ENCODE peak calls at places on chromosomes 16 and 17, in five cellular contexts. F, W, M, V and B are unnamed samples.

GRCh38 chr16:8859913-8860881 is 8.6 kb downstream of the CARHSP1 start:
- DNase-seq in F (no peak), W (peak), M (peak), V (peak), B (peak)

GRCh38 chr17:58205936-58206335 is 13.1 kb downstream of the MKS1 start:
- DNase-seq in F (no peak), W (no peak), M (no peak), V (no peak), B (no peak)

GRCh38 chr17:16934836-16935235 is 37.1 kb downstream of the TNFRSF13B start:
- DNase-seq in F (peak), W (no peak), M (no peak), V (no peak), B (no peak)

GRCh38 chr17:63349478-63350000 is 96.6 kb downstream of the CYB561 start:
- DNase-seq in F (no peak), W (peak), M (peak), V (no peak), B (no peak)

GRCh38 chr17:66337866-66338472 is 35.6 kb downstream of the PRKCA start:
- DNase-seq in F (no peak), W (no peak), M (no peak), V (no peak), B (no peak)

GRCh38 chr16:83624436-83625120 is 183.2 kb upstream of the HSBP1 start:
- DNase-seq in F (no peak), W (no peak), M (no peak), V (no peak), B (no peak)

GRCh38 chr16:46996952-46997458 is 23.5 kb upstream of the DNAJA2 start:
- DNase-seq in F (no peak), W (no peak), M (no peak), V (no peak), B (no peak)

GRCh38 chr16:68275611-68276191 is 11.4 kb downstream of the SLC7A6 start:
- DNase-seq in F (no peak), W (no peak), M (no peak), V (no peak), B (no peak)

GRCh38 chr16:55836158-55836611 is 3.3 kb upstream of the CES1 start:
- DNase-seq in F (no peak), W (no peak), M (no peak), V (no peak), B (no peak)

GRCh38 chr16:4700997-4701743 is 7.8 kb downstream of the NUDT16L1 start:
- DNase-seq in F (peak), W (no peak), M (no peak), V (no peak), B (no peak)

GRCh38 chr16:72924918-72925630 is 122.9 kb downstream of the ZFHX3 start:
- DNase-seq in F (no peak), W (no peak), M (no peak), V (no peak), B (no peak)

GRCh38 chr16:30511509-30511908 is 14.9 kb downstream of the ZNF768 start:
- DNase-seq in F (no peak), W (no peak), M (no peak), V (no peak), B (no peak)

GRCh38 chr17:64498308-64499203 is 1.7 kb upstream of the POLG2 start:
- DNase-seq in F (no peak), W (no peak), M (peak), V (peak), B (no peak)